ENCODE peak calls at places on chromosomes 11 and 22, in eight cellular contexts. U is testis, I is body of pancreas, Z is esophagus squamous epithelium, N is ovary, Q is K562, H is stomach, B is prostate gland. X is an unnamed sample.
A peak's percentile ranks its signal among the peaks of the same experiment; 100 is the strongest.

GRCh38 chr22:21068681-21069276 is 23.0 kb downstream of the LRRC74B start:
- DNase-seq in U (no peak), I (no peak), Z (no peak), N (no peak), Q (no peak), H (no peak), B (no peak), X (no peak)

GRCh38 chr11:66768818-66769217 is 39.8 kb upstream of the SPTBN2 start:
- DNase-seq in U (no peak), I (no peak), Z (no peak), N (no peak), Q (no peak), H (no peak), B (no peak), X (no peak)

GRCh38 chr11:61596990-61597389 is 16.1 kb upstream of the SYT7 start:
- DNase-seq in U (no peak), I (no peak), Z (no peak), N (no peak), Q (no peak), H (no peak), B (no peak), X (no peak)

GRCh38 chr22:19863571-19863970 is 8.9 kb upstream of the GNB1L start:
- DNase-seq in U (no peak), I (no peak), Z (no peak), N (no peak), Q (no peak), H (no peak), B (no peak), X (no peak)

GRCh38 chr11:91686700-91687099 is 537.9 kb upstream of the FAT3 start:
- DNase-seq in U (no peak), I (no peak), Z (no peak), N (no peak), Q (no peak), H (no peak), B (no peak), X (no peak)

GRCh38 chr11:115170133-115170815 is 333.9 kb downstream of the CADM1 start:
- DNase-seq in U (peak; percentile 57), I (no peak), Z (no peak), N (peak; percentile 33), Q (peak; percentile 19), H (no peak), B (no peak), X (no peak)

GRCh38 chr22:47166446-47167016 is 404.1 kb downstream of the TBC1D22A start:
- DNase-seq in U (no peak), I (peak; percentile 1), Z (no peak), N (peak; percentile 7), Q (no peak), H (no peak), B (no peak), X (peak; percentile 1)

GRCh38 chr11:18012314-18012905 is 437 bp downstream of the SERGEF start:
- DNase-seq in U (peak; percentile 31), I (peak; percentile 19), Z (no peak), N (peak; percentile 25), Q (peak; percentile 62), H (peak; percentile 27), B (peak; percentile 13), X (no peak)

GRCh38 chr11:44304091-44305084 is 5.6 kb downstream of the ALX4 start:
- DNase-seq in U (no peak), I (no peak), Z (no peak), N (no peak), Q (no peak), H (no peak), B (no peak), X (no peak)

GRCh38 chr22:32334640-32335365 is 22.9 kb upstream of the RFPL3 start:
- DNase-seq in U (peak; percentile 5), I (no peak), Z (no peak), N (no peak), Q (no peak), H (peak; percentile 23), B (no peak), X (no peak)

GRCh38 chr22:37747090-37747714 is 50.4 kb downstream of the TRIOBP start:
- DNase-seq in U (no peak), I (no peak), Z (no peak), N (peak; percentile 68), Q (peak; percentile 40), H (no peak), B (no peak), X (peak; percentile 57)

GRCh38 chr11:3905080-3905953 is 49.9 kb downstream of the STIM1 start:
- DNase-seq in U (no peak), I (peak; percentile 54), Z (no peak), N (peak; percentile 23), Q (peak; percentile 51), H (peak; percentile 34), B (no peak), X (no peak)

GRCh38 chr11:42972741-42973140 is 339.1 kb upstream of the API5 start:
- DNase-seq in U (no peak), I (no peak), Z (no peak), N (no peak), Q (no peak), H (no peak), B (no peak), X (no peak)

GRCh38 chr11:129704831-129705230 is 110.8 kb upstream of the TMEM45B start:
- DNase-seq in U (no peak), I (no peak), Z (no peak), N (no peak), Q (no peak), H (no peak), B (no peak), X (no peak)

DNA sequence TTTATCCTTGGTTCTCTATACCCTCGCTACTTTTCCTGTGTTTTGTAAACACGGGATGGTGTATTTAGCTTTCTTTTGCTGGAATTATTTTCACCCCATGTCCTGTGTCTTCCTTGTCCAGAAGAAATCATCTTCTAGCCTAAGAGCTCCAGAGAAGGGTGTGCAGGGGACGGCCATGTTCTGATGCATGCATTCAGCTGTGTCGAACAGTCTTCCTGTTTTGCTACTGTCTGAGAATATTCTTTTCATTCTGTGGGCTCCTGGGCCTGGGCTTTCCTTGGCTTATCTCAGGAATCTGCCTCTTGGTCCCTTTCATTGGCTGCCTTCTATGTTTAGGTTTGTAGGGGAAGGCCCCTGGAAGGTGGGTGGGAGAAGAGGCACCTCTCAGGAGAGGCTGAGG is 10.6 kb upstream of the PLET1 start:
- DNase-seq in U (no peak), I (no peak), Z (no peak), N (no peak), Q (no peak), H (no peak), B (no peak), X (no peak)
- H3K4me3 ChIP-seq in U (no peak overlapping the region), I (no peak overlapping the region), Z (no peak overlapping the region), N (no peak overlapping the region), Q (peak overlapping the region; percentile 38), H (no peak overlapping the region), B (no peak overlapping the region), X (no peak overlapping the region)

DNA sequence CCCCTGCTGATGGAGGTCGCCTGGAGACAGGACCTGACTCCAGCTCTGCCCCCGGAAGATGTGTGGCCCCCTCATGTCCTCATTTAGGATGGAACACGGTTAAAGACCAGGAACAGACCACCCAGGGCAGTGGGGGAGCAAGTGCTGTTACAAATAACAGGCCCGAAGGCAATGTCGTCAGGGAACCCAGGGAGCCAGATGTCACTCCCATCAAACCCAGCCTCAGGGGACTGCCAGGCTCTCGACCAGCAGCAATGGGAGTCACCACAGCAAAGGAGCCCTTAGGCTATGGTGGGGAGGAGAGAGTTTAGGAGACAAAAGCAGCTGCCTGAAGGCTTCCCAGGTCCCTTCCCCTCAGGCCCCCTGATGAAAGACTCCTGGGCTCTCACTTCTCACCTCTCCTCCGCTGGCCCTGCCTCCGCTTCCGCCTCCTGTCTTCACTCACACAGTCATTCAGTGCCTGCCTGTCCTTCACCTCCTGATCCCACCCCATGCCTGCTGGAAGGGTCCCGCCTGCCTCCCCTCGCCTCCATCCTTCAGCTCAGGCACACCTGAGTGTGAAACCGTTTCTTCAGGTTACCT is 4.4 kb downstream of the RPS19BP1 start:
- DNase-seq in U (no peak), I (no peak), Z (no peak), N (no peak), Q (no peak), H (no peak), B (no peak), X (no peak)
- TF ChIP-seq POLR2A in U (no peak), I (no peak), Z (no peak), N (no peak), Q (no peak), H (no peak), B (no peak), X (no peak)

GRCh38 chr22:38966942-38967341 is 9.5 kb downstream of the APOBEC3A start:
- DNase-seq in U (no peak), I (no peak), Z (no peak), N (no peak), Q (no peak), H (no peak), B (no peak), X (no peak)
- H3K4me1 ChIP-seq in U (no peaks in the 10 kb centered on the region), I (peaks cover 23% of the 10 kb centered on the region), Z (peaks cover 7% of the 10 kb centered on the region), N (no peaks in the 10 kb centered on the region), Q (peaks cover 37% of the 10 kb centered on the region), H (no peaks in the 10 kb centered on the region), B (no peaks in the 10 kb centered on the region), X (no peaks in the 10 kb centered on the region)

GRCh38 chr22:39503590-39503989 is 1.5 kb downstream of the MIEF1 start:
- DNase-seq in U (no peak), I (no peak), Z (no peak), N (no peak), Q (no peak), H (no peak), B (no peak), X (no peak)
- H3K4me3 ChIP-seq in U (peak overlapping the region; percentile 95), I (no peak overlapping the region), Z (peak overlapping the region; percentile 90), N (no peak overlapping the region), Q (peak overlapping the region; percentile 96), H (peak overlapping the region; percentile 99), B (no peak overlapping the region), X (no peak overlapping the region)

GRCh38 chr11:6608726-6609501 is 3.1 kb downstream of the TAF10 start:
- DNase-seq in U (peak; percentile 9), I (no peak), Z (no peak), N (no peak), Q (no peak), H (no peak), B (no peak), X (peak; percentile 77)

GRCh38 chr11:6607190-6607635 is 3.6 kb downstream of the ILK start:
- DNase-seq in U (no peak), I (no peak), Z (no peak), N (no peak), Q (no peak), H (no peak), B (no peak), X (no peak)

GRCh38 chr11:6606471-6607189 is 3.1 kb downstream of the ILK start:
- DNase-seq in U (peak; percentile 95), I (peak; percentile 96), Z (no peak), N (peak; percentile 94), Q (peak; percentile 94), H (peak; percentile 84), B (peak; percentile 86), X (peak; percentile 96)

GRCh38 chr11:6609502-6610015 is 2.5 kb downstream of the TAF10 start:
- DNase-seq in U (peak; percentile 9), I (no peak), Z (no peak), N (no peak), Q (no peak), H (no peak), B (no peak), X (peak; percentile 29)

GRCh38 chr11:6608011-6608410 is 4.0 kb downstream of the TAF10 start:
- DNase-seq in U (peak; percentile 4), I (no peak), Z (no peak), N (no peak), Q (no peak), H (no peak), B (no peak), X (no peak)
- TF ChIP-seq POLR2A in U (no peak), I (no peak), Z (no peak), N (no peak), Q (no peak), H (no peak), B (no peak), X (no peak)

X was measured in uterus.